ENCODE peak calls at places on chromosomes 4 and X, in seven cellular contexts. C, W, A, G, L, E and V are unnamed samples.

GRCh38 chrX:30065226-30065625 is 150.1 kb upstream of the MAGEB2 start:
- DNase-seq in G (no peak), W (peak), C (no peak), L (no peak), A (no peak), E (no peak), V (no peak)

GRCh38 chr4:142683997-142684396 is 162.1 kb downstream of the INPP4B start:
- DNase-seq in L (no peak), C (no peak), E (no peak), W (peak), G (no peak), A (no peak), V (no peak)

GRCh38 chrX:51860679-51861078 is 32.7 kb upstream of the MAGED1 start:
- DNase-seq in G (peak), E (peak), C (no peak), W (peak), L (peak), A (no peak), V (no peak)

GRCh38 chrX:115892787-115893671 is 277.5 kb upstream of the AGTR2 start:
- DNase-seq in L (peak), G (peak), C (peak), A (peak), E (peak), W (no peak), V (peak)

GRCh38 chr4:100681289-100681688 is 163.5 kb upstream of the EMCN start:
- DNase-seq in C (no peak), W (no peak), L (no peak), E (no peak), G (no peak), A (no peak), V (no peak)

GRCh38 chrX:124736553-124737240 is 390.3 kb downstream of the SH2D1A start:
- DNase-seq in C (peak), W (no peak), A (peak), G (no peak), E (no peak), L (no peak), V (no peak)

GRCh38 chrX:152958047-152958446 is 35.9 kb downstream of the PNMA5 start:
- DNase-seq in W (peak), G (no peak), E (no peak), L (no peak), A (no peak), C (no peak), V (no peak)

GRCh38 chrX:121858867-121859647 is 811.6 kb downstream of the GLUD2 start:
- DNase-seq in E (no peak), C (no peak), L (no peak), G (peak), W (no peak), A (no peak), V (no peak)

GRCh38 chr4:52956691-52957090 is 94.6 kb downstream of the RASL11B start:
- DNase-seq in W (peak), A (no peak), C (no peak), G (peak), E (no peak), L (no peak), V (no peak)

GRCh38 chr4:6390357-6390756 is 82.1 kb downstream of the PPP2R2C start:
- DNase-seq in C (no peak), A (no peak), W (no peak), E (no peak), L (no peak), G (no peak), V (no peak)

GRCh38 chr4:41432889-41433288 is 105.1 kb upstream of the LIMCH1 start:
- DNase-seq in C (no peak), G (peak), W (peak), L (no peak), A (no peak), E (no peak), V (no peak)

GRCh38 chr4:141350122-141350904 is 129.6 kb downstream of the ZNF330 start:
- DNase-seq in W (peak), E (peak), A (no peak), C (no peak), L (peak), G (peak), V (no peak)

GRCh38 chr4:119286377-119287002 is 35.4 kb downstream of the FABP2 start:
- DNase-seq in A (no peak), W (peak), G (peak), E (no peak), L (peak), C (no peak), V (no peak)

GRCh38 chr4:4204401-4204745 is 22.4 kb downstream of the OTOP1 start:
- DNase-seq in C (no peak), A (no peak), G (no peak), W (no peak), L (no peak), E (no peak), V (no peak)

GRCh38 chrX:136880003-136880451 is 498 bp downstream of the RBMX start:
- DNase-seq in W (no peak), G (peak), C (no peak), E (peak), L (peak), A (peak), V (no peak)

GRCh38 chrX:150200820-150201287 is 162.3 kb upstream of the MAMLD1 start:
- DNase-seq in W (peak), E (peak), L (peak), G (peak), A (peak), C (no peak), V (peak)

GRCh38 chrX:128619490-128619889 is 567.3 kb upstream of the ACTRT1 start:
- DNase-seq in W (no peak), C (no peak), E (no peak), A (no peak), L (no peak), G (no peak), V (no peak)

GRCh38 chrX:150648296-150648940 is 44.8 kb upstream of the MTMR1 start:
- DNase-seq in C (no peak), L (no peak), G (no peak), W (no peak), A (no peak), E (no peak), V (no peak)

GRCh38 chr4:59455751-59456150 is 1744.4 kb upstream of the ADGRL3 start:
- DNase-seq in A (no peak), E (no peak), G (peak), C (no peak), W (no peak), L (no peak), V (no peak)

GRCh38 chr4:1347410-1347864 is 429 bp downstream of the UVSSA start:
- DNase-seq in E (peak), L (peak), G (peak), A (peak), C (peak), W (peak), V (peak)

GRCh38 chr4:54169176-54169575 is 59.9 kb upstream of the PDGFRA start:
- DNase-seq in C (no peak), E (no peak), L (no peak), A (no peak), G (peak), W (peak), V (no peak)

GRCh38 chr4:71261633-71262121 is 77.1 kb upstream of the SLC4A4 start:
- DNase-seq in A (no peak), G (no peak), L (no peak), W (no peak), E (no peak), C (no peak), V (no peak)

GRCh38 chr4:143667461-143667860 is 33.0 kb downstream of the FREM3 start:
- DNase-seq in W (peak), G (peak), E (peak), C (no peak), L (peak), A (no peak), V (no peak)

GRCh38 chr4:108881190-108881589 is 118.3 kb upstream of the ETNPPL start:
- DNase-seq in E (no peak), W (peak), L (no peak), C (no peak), A (no peak), G (peak), V (no peak)

GRCh38 chr4:24266951-24267577 is 317.3 kb downstream of the DHX15 start:
- DNase-seq in E (no peak), A (no peak), L (no peak), C (no peak), G (peak), W (peak), V (no peak)

GRCh38 chr4:128718793-128719192 is 90.7 kb upstream of the JADE1 start:
- DNase-seq in L (no peak), A (no peak), G (peak), E (no peak), W (peak), C (no peak), V (no peak)

GRCh38 chr4:78569291-78569821 is 17.8 kb downstream of the ANXA3 start:
- DNase-seq in A (no peak), G (peak), W (peak), L (no peak), E (peak), C (no peak), V (no peak)

GRCh38 chrX:94400488-94400887 is 726.5 kb downstream of the FAM133A start:
- DNase-seq in W (no peak), E (no peak), L (no peak), A (no peak), C (no peak), G (no peak), V (no peak)

DNA sequence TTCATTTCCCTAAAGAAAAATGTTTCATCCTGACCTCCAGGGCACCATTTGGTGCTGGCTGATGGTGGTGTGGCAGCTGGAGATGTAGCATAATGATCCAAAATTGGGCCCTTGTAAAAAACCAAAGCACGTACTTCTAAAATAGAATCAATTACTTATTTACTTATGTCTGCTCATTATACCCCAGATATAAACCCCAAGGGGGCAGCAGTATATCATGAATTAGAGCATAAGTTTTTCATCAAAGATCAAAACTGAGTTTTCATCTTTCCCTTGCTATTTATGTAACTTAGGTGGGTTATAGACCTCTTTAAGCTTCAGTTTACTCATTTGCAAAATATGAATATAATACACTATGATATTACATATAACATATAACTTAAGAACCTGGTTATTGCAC is 241.1 kb downstream of the TACR3 start:
- DNase-seq in L (no peak), A (no peak), G (peak), E (no peak), C (no peak), W (no peak), V (no peak)
- TF ChIP-seq CTCF in L (no peak), A (no peak), G (peak), E (no peak), C (no peak), W (peak), V (no peak)

GRCh38 chr4:165347647-165348569 is 20.4 kb downstream of the MSMO1 start:
- DNase-seq in G (no peak), L (no peak), A (no peak), W (no peak), C (no peak), E (no peak), V (no peak)

GRCh38 chr4:165343353-165344191 is 16.1 kb downstream of the MSMO1 start:
- DNase-seq in E (no peak), W (no peak), L (no peak), G (peak), A (no peak), C (no peak), V (no peak)

GRCh38 chr4:165351359-165352130 is 24.1 kb downstream of the MSMO1 start:
- DNase-seq in W (no peak), C (no peak), L (no peak), G (no peak), E (no peak), A (no peak), V (no peak)

GRCh38 chr4:165345663-165346417 is 18.4 kb downstream of the MSMO1 start:
- DNase-seq in E (no peak), C (no peak), G (peak), W (no peak), A (no peak), L (no peak), V (no peak)
- TF ChIP-seq CTCF in E (no peak), C (no peak), G (peak), W (peak), A (no peak), L (no peak), V (no peak)

DNA sequence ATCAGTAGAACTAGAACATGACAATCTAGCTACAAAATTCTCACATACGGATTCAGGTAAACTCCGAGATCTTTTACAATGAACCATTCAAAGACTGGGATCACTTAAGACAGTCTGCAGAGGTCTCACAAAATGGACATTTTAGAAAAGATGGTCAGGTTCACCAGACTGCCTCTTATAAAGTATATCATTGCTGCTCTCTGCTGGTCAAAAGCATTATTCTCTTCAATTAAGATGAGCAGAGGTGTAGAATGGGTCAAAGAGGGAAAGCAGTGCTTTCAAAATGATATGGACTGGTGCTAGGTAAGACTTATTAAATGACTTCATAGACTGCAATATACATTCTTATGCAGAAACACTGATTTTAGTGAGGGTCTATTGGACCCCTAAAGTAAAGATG is 434.7 kb downstream of the PACRGL start:
- DNase-seq in A (no peak), G (peak), L (no peak), E (no peak), C (no peak), W (peak), V (no peak)
- TF ChIP-seq CTCF in A (no peak), G (peak), L (peak), E (no peak), C (no peak), W (peak), V (peak)

GRCh38 chrX:65671966-65672365 is 4.5 kb downstream of the MSN start:
- DNase-seq in L (no peak), G (no peak), C (no peak), W (no peak), A (no peak), E (no peak), V (no peak)

GRCh38 chrX:65667503-65668355 is at the start of gene MSN:
- DNase-seq in C (peak), L (peak), E (peak), W (peak), A (peak), G (peak), V (peak)

GRCh38 chrX:65667157-65667502 is 324 bp upstream of the MSN start:
- DNase-seq in C (no peak), L (no peak), A (no peak), W (no peak), G (no peak), E (no peak), V (no peak)

GRCh38 chrX:65671286-65671685 is 3.8 kb downstream of the MSN start:
- DNase-seq in E (no peak), L (no peak), C (no peak), G (no peak), W (no peak), A (no peak), V (no peak)

GRCh38 chrX:65668362-65669310 is 1.2 kb downstream of the MSN start:
- DNase-seq in E (no peak), L (peak), G (peak), W (peak), C (peak), A (peak), V (no peak)
- TF ChIP-seq CTCF in E (no peak), L (no peak), G (no peak), W (no peak), C (no peak), A (no peak), V (no peak)